ENCODE peak calls at places on chromosomes 1 and 21, in five cellular contexts. K, L, A, N and Q are unnamed samples.

GRCh38 chr1:243471026-243471685 is 215.3 kb downstream of the SDCCAG8 start:
- DNase-seq in N (no peak), K (no peak), A (no peak), L (no peak), Q (no peak)

GRCh38 chr21:44454747-44455523 is at the start of gene LRRC3:
- DNase-seq in A (peak), L (peak), K (peak), N (peak), Q (no peak)

GRCh38 chr1:204771358-204771757 is 85.8 kb upstream of the LRRN2 start:
- DNase-seq in A (no peak), K (no peak), N (no peak), L (no peak), Q (no peak)

GRCh38 chr1:109543283-109543987 is 3.8 kb downstream of the GPR61 start:
- DNase-seq in L (no peak), K (no peak), N (no peak), A (no peak), Q (no peak)

GRCh38 chr1:228664399-228664914 is 70.8 kb upstream of the RHOU start:
- DNase-seq in A (peak), N (peak), L (peak), K (peak), Q (peak)

GRCh38 chr1:12053752-12054548 is 9.2 kb upstream of the TNFRSF8 start:
- DNase-seq in A (no peak), K (no peak), N (no peak), L (no peak), Q (no peak)

GRCh38 chr1:150268342-150268705 is 492 bp downstream of the APH1A start:
- DNase-seq in L (no peak), A (no peak), K (peak), N (peak), Q (peak)

GRCh38 chr1:99331083-99331482 is 66.8 kb downstream of the PLPPR4 start:
- DNase-seq in L (no peak), A (no peak), K (no peak), N (no peak), Q (no peak)

GRCh38 chr1:230040440-230040839 is 26.6 kb upstream of the GALNT2 start:
- DNase-seq in N (no peak), A (no peak), K (no peak), L (no peak), Q (no peak)

GRCh38 chr1:110606784-110607662 is 865 bp upstream of the KCNA2 start:
- DNase-seq in K (peak), N (no peak), L (no peak), A (no peak), Q (no peak)

GRCh38 chr1:151846062-151846568 is 6.5 kb upstream of the C2CD4D start:
- DNase-seq in K (no peak), A (no peak), N (peak), L (peak), Q (no peak)

GRCh38 chr1:111290640-111291039 is at the start of gene CHIA:
- DNase-seq in K (no peak), N (no peak), L (no peak), A (no peak), Q (no peak)

GRCh38 chr1:208438262-208438661 is 194.1 kb upstream of the PLXNA2 start:
- DNase-seq in K (no peak), L (no peak), A (no peak), N (no peak), Q (no peak)

GRCh38 chr1:43597721-43598120 is 52.2 kb upstream of the KDM4A start:
- DNase-seq in K (no peak), N (no peak), L (no peak), A (no peak), Q (no peak)
- TF ChIP-seq POLR2A in K (no peak), N (no peak), L (no peak), A (no peak), Q (no peak)

GRCh38 chr1:52867060-52867845 is 24.7 kb downstream of the ZYG11A start:
- DNase-seq in A (no peak), K (no peak), L (no peak), N (no peak), Q (no peak)
- TF ChIP-seq POLR2A in A (no peak), K (no peak), L (no peak), N (no peak), Q (no peak)

DNA sequence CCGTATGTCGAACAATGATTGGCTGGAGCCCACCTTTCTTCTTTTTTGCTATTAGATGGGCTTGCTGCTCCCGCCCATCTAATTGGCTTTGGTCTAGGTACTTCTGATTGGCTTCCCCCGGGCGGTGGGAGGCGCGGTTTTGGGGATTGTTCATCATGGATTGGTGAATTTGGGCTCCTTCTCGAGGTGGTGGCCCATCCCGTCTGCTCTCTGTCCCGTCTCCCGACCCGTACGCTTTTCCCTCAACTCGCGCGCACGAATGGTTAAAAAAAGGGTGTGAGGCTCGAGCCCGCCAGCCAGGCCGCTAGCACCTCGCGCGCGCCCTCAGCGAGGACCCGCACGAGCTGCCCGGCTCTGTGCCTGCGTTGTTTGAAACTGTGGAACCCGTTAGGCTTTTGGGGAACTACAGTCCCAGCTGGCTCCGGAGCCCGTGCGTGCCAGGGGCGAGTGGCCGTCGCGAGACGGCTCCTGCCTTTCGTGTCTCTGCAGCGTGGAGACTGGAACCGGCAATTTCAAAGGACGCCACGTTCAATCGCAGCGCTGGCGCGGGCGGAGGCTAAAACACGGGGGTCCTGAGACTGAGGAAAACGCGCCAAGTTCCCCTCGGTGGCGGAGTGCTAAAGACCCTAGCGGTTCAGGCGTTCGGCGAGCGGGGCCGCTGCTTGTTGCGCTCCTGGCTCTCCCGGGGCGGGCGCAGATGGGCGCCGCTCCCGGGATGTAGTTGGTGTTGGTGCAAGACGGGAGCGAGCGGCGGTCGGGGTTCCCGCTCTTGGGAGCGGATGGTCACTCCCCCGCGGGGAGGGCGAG is at the start of gene USP1:
- DNase-seq in L (peak), A (peak), K (peak), N (peak), Q (peak)
- TF ChIP-seq POLR2A in L (peak), A (peak), K (peak), N (no peak), Q (peak)

GRCh38 chr1:43545321-43545685 is 14.6 kb downstream of the PTPRF start:
- DNase-seq in K (no peak), N (no peak), L (no peak), A (no peak), Q (no peak)

GRCh38 chr1:43546388-43547100 is 15.9 kb downstream of the PTPRF start:
- DNase-seq in K (no peak), N (no peak), L (no peak), A (no peak), Q (no peak)

GRCh38 chr1:43543567-43543966 is 12.9 kb downstream of the PTPRF start:
- DNase-seq in K (no peak), L (no peak), A (no peak), N (no peak), Q (no peak)

GRCh38 chr1:43547538-43548072 is 16.9 kb downstream of the PTPRF start:
- DNase-seq in N (no peak), K (no peak), A (no peak), L (no peak), Q (no peak)

GRCh38 chr1:43545686-43546387 is 15.2 kb downstream of the PTPRF start:
- DNase-seq in K (peak), L (no peak), A (peak), N (no peak), Q (no peak)
- TF ChIP-seq POLR2A in K (no peak), L (no peak), A (no peak), N (no peak), Q (no peak)

DNA sequence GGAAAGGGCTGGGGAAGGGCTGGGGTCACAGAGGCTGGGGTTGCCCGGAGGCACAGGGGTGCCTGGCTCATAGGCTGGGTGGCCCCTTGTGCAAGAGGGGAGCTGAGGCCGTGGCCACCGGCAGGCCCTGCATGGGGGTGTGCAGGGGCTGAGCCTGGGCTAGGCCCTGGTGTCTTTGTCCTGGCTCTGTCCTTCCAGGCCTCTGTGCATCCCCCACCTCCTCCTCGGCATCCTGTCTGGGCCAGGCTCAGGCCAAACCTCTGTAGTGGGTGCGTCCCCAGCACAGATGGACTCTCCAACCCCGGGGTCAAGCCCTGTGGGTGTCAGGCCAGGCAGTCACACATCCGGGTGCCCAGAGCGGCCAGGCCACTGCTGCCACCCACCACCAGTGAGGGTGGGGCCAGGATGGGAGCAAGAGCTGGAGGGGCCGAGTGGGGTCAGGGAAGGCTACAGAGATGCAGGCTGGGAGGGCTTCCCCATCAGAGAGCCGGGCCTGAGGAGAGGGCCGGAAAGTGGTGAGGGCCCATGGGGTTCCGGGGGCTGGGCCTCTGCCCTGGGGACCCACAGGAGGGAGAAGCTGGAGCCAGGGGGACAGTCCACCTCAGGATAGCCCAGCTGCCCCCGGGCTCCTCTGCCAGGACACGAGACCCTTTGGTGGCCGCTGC is 19.4 kb downstream of the PANK4 start:
- DNase-seq in N (no peak), L (no peak), K (no peak), A (no peak), Q (no peak)
- TF ChIP-seq POLR2A in N (no peak), L (no peak), K (no peak), A (no peak), Q (no peak)

GRCh38 chr1:72282690-72283203 is 408 bp upstream of the NEGR1 start:
- DNase-seq in A (peak), K (peak), L (no peak), N (peak), Q (peak)
- TF ChIP-seq POLR2A in A (no peak), K (peak), L (no peak), N (peak), Q (no peak)